ENCODE peak calls at places on chromosomes 3 and 15, in six cellular contexts. H, K, G, E, V and X are unnamed samples.
A peak's percentile ranks its signal among the peaks of the same experiment; 100 is the strongest.

GRCh38 chr15:90862964-90863721 is 5.2 kb upstream of the FURIN start:
- DNase-seq in H (no peak), E (peak; percentile 26), V (no peak), K (no peak), G (no peak), X (no peak)

GRCh38 chr3:129289201-129289921 is 10.7 kb downstream of the HMCES start:
- DNase-seq in G (no peak), V (no peak), H (no peak), K (no peak), E (no peak), X (no peak)

GRCh38 chr3:10505050-10505790 is at the start of gene ATP2B2:
- DNase-seq in K (no peak), G (peak; percentile 40), E (no peak), V (no peak), H (peak; percentile 44), X (peak; percentile 90)

GRCh38 chr3:15015456-15015855 is 49.7 kb downstream of the MRPS25 start:
- DNase-seq in V (no peak), H (no peak), G (peak; percentile 93), K (no peak), E (no peak), X (no peak)

GRCh38 chr3:172607305-172608121 is 84.3 kb upstream of the TNFSF10 start:
- DNase-seq in H (no peak), G (no peak), K (no peak), E (no peak), V (no peak), X (no peak)

GRCh38 chr3:20574746-20575145 is 388.7 kb upstream of the SGO1 start:
- DNase-seq in H (no peak), E (no peak), K (no peak), G (no peak), V (no peak), X (no peak)

GRCh38 chr3:128875556-128876120 is 3.8 kb upstream of the ACAD9 start:
- DNase-seq in K (no peak), V (no peak), H (peak; percentile 12), E (peak; percentile 87), G (peak; percentile 65), X (peak; percentile 38)

GRCh38 chr3:5187152-5187919 is at the start of gene EDEM1:
- DNase-seq in E (peak; percentile 91), G (peak; percentile 97), H (peak; percentile 53), K (peak; percentile 98), V (peak; percentile 93), X (peak; percentile 93)

GRCh38 chr3:119148493-119149180 is 2.7 kb downstream of the TEX55 start:
- DNase-seq in H (no peak), V (no peak), G (no peak), K (no peak), E (no peak), X (no peak)

GRCh38 chr3:51934139-51934850 is 7.4 kb downstream of the RRP9 start:
- DNase-seq in V (no peak), G (no peak), E (no peak), H (no peak), K (peak; percentile 48), X (no peak)

GRCh38 chr15:89226359-89227221 is 5.2 kb upstream of the RLBP1 start:
- DNase-seq in E (no peak), K (no peak), G (no peak), V (no peak), H (no peak), X (no peak)

GRCh38 chr3:100561459-100562158 is 47.8 kb upstream of the ADGRG7 start:
- DNase-seq in E (no peak), G (no peak), H (no peak), K (no peak), V (no peak), X (no peak)

GRCh38 chr15:39623550-39623931 is 42.7 kb downstream of the THBS1 start:
- DNase-seq in K (no peak), V (no peak), G (no peak), E (no peak), H (no peak), X (no peak)

GRCh38 chr3:170907519-170908234 is 760 bp downstream of the EIF5A2 start:
- DNase-seq in V (no peak), H (no peak), E (peak; percentile 26), G (no peak), K (no peak), X (no peak)

GRCh38 chr3:102006812-102007485 is 157.6 kb downstream of the NFKBIZ start:
- DNase-seq in K (peak; percentile 72), H (peak; percentile 56), V (no peak), G (no peak), E (peak; percentile 16), X (no peak)

GRCh38 chr3:99895706-99896441 is 78.2 kb downstream of the CMSS1 start:
- DNase-seq in V (no peak), E (peak; percentile 77), G (no peak), H (no peak), K (no peak), X (no peak)

GRCh38 chr3:28328188-28329151 is 20.1 kb upstream of the ZCWPW2 start:
- DNase-seq in K (no peak), V (no peak), H (peak; percentile 2), G (no peak), E (peak; percentile 50), X (no peak)

GRCh38 chr3:190305406-190305805 is 16.8 kb downstream of the CLDN1 start:
- DNase-seq in G (no peak), K (no peak), E (no peak), V (no peak), H (no peak), X (no peak)

GRCh38 chr3:32460031-32460749 is 42.5 kb downstream of the CMTM6 start:
- DNase-seq in V (peak; percentile 51), K (no peak), H (peak; percentile 81), E (peak; percentile 19), G (no peak), X (no peak)

GRCh38 chr3:154090116-154090420 is 31.1 kb upstream of the ARHGEF26 start:
- DNase-seq in H (no peak), G (no peak), K (no peak), E (no peak), V (no peak), X (no peak)

GRCh38 chr3:156802827-156803606 is 23.1 kb upstream of the LEKR1 start:
- DNase-seq in E (no peak), H (no peak), K (no peak), V (no peak), G (no peak), X (no peak)

GRCh38 chr15:41894791-41895463 is 1.1 kb upstream of the SPTBN5 start:
- DNase-seq in V (peak; percentile 95), K (peak; percentile 83), H (peak; percentile 62), E (peak; percentile 38), G (peak; percentile 83), X (no peak)